ENCODE peak calls at places on chromosomes 11 and 22, in eight cellular contexts. L is body of pancreas, G is IMR-90, C is A549, Y is stomach, I is HCT116, B is Peyer's patch, V is uterus. H is an unnamed sample.

GRCh38 chr11:60165946-60166345 is 16.9 kb downstream of the MS4A6A start:
- DNase-seq in L (no peak), G (no peak), C (no peak), Y (no peak), I (no peak), B (no peak), V (no peak), H (no peak)

GRCh38 chr11:75525433-75526191 is at the start of gene GDPD5:
- DNase-seq in L (peak), G (peak), C (peak), Y (peak), I (peak), B (peak), V (peak), H (peak)

GRCh38 chr11:46381836-46382643 is 571 bp downstream of the MDK start:
- DNase-seq in L (no peak), G (no peak), C (no peak), Y (no peak), I (no peak), B (peak), V (no peak), H (no peak)

GRCh38 chr22:46815896-46816721 is 53.7 kb downstream of the TBC1D22A start:
- DNase-seq in L (peak), G (peak), C (no peak), Y (no peak), I (no peak), B (peak), V (no peak), H (no peak)

GRCh38 chr11:77800445-77800844 is 20.1 kb downstream of the RSF1 start:
- DNase-seq in L (no peak), G (no peak), C (no peak), Y (no peak), I (no peak), B (no peak), V (no peak), H (no peak)

GRCh38 chr11:38460901-38461300 is 1862.9 kb upstream of the RAG2 start:
- DNase-seq in L (peak), G (peak), C (no peak), Y (peak), I (no peak), B (no peak), V (no peak), H (peak)

GRCh38 chr11:111063711-111064110 is 181.8 kb upstream of the POU2AF2 start:
- DNase-seq in L (no peak), G (peak), C (no peak), Y (no peak), I (no peak), B (no peak), V (no peak), H (no peak)

GRCh38 chr11:34348919-34349318 is 8.9 kb downstream of the ABTB2 start:
- DNase-seq in L (no peak), G (peak), C (no peak), Y (no peak), I (no peak), B (no peak), V (no peak), H (no peak)

GRCh38 chr11:66476841-66477251 is 3.4 kb upstream of the DPP3 start:
- DNase-seq in L (no peak), G (no peak), C (no peak), Y (no peak), I (no peak), B (no peak), V (no peak), H (no peak)

GRCh38 chr11:66479741-66480115 is 506 bp upstream of the DPP3 start:
- DNase-seq in L (no peak), G (no peak), C (peak), Y (no peak), I (no peak), B (peak), V (no peak), H (peak)

GRCh38 chr11:66477256-66478201 is 2.7 kb upstream of the DPP3 start:
- DNase-seq in L (no peak), G (no peak), C (no peak), Y (no peak), I (no peak), B (no peak), V (no peak), H (no peak)

GRCh38 chr11:66478823-66479740 is 1.2 kb upstream of the DPP3 start:
- DNase-seq in L (peak), G (peak), C (peak), Y (peak), I (peak), B (no peak), V (peak), H (peak)

DNA sequence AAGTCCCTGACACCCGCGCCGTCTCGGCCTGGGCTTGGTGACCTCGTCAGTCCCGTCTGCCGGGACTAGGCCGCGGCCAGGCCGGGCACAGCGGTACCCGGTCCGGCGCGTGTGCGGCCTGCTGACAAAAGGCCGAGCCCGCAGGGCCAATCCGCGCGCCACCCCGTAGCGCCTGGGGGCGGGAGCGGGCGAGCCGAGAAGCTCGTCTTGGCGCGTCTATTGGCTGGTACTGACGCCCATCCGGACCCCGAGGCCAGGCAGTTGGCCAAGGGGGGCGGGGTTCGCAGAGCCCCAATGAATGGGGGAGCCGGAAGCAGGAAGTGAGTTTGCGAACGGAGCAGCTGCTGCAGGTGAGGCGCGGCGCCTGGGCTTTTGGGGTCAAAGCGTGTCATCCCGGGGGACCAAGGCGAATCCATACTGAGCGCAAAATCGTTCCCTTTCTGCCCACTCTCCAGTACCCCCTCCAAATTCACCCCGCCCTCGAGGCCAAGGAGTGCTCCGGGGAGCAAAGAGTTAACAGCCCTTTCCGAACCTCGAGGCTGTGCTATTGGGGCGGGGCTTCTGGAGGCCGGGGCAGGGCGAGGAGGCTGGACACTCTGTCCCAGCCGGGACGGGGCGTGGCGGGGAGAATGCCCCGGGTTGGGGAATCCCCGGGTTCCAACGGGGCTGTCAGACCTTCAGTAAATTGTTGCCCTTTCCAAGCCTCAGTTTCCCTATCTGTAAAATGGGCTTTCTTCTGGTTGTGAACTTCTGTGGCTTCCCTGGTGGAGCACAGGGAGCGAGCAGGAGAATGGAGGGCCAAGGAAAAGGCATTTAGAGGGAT is at the start of gene DPP3:
- DNase-seq in L (peak), G (peak), C (peak), Y (peak), I (peak), B (peak), V (peak), H (peak)
- TF ChIP-seq POLR2A in L (peak), G (peak), C (peak), Y (no peak), I (peak), B (peak), V (peak), H (peak)

DNA sequence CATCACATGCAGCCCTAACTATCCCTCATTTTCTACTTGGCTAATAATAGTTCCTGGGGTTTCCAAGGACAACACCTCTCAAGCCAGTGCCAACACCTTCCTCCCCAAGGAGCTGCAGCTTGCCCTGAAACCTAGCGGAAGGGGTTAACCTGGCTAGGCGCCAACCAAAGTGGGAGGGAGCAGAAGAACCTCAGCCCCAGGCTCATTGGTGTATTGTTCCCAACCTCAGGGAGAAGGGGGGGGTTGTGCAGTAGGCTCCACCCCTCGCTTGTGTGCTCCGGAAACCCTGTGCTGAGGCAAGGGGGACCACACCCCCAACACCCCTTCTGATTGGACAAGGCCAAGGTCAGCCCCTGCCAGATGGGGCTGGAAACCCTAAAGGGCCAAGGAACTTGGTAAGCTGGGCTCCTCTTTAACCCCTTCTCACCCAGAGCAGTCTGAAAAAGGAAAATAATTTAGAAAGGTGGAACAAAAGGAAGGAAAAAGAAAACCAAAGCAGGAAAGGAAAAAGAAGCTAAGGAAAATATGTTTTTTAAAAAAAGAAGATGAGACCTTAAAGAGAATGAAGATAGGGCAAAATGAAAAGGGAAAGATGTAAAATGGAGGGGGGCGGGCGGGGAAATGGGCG is 2.5 kb downstream of the MTA2 start:
- DNase-seq in L (peak), G (peak), C (peak), Y (peak), I (peak), B (peak), V (peak), H (peak)
- TF ChIP-seq POLR2A in L (no peak), G (no peak), C (no peak), Y (no peak), I (no peak), B (no peak), V (peak), H (no peak)

DNA sequence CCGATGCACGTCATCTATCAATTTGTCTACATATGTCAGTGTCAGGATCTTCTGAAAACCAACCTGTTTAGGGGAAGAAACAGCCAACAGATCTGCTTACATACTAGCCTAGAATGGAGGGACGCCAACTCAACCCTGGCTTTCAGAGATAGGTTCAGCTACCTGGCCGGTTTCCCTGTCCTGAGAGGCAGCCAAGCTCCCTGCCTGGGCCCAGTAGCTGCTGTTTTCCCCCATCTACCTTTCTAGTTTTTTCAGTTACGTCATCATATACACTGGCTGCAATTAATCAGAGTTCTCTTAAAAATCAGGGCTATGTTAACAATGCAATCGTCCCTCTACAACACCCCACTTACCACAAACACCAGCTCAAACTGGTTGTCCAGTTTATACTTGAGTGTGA is 1.0 kb downstream of the SRPRA start:
- DNase-seq in L (peak), G (no peak), C (no peak), Y (peak), I (no peak), B (no peak), V (no peak), H (no peak)
- TF ChIP-seq POLR2A in L (peak), G (no peak), C (no peak), Y (no peak), I (no peak), B (no peak), V (no peak), H (no peak)

GRCh38 chr22:31639640-31640039 is 22.4 kb downstream of the PISD start:
- DNase-seq in L (no peak), G (no peak), C (no peak), Y (peak), I (no peak), B (no peak), V (no peak), H (no peak)

GRCh38 chr22:31637375-31637937 is 24.6 kb downstream of the PISD start:
- DNase-seq in L (no peak), G (no peak), C (no peak), Y (no peak), I (no peak), B (no peak), V (no peak), H (no peak)

GRCh38 chr22:31635638-31636306 is 26.2 kb downstream of the PISD start:
- DNase-seq in L (peak), G (no peak), C (no peak), Y (peak), I (no peak), B (no peak), V (no peak), H (no peak)

GRCh38 chr22:31637938-31638618 is 23.9 kb downstream of the PISD start:
- DNase-seq in L (no peak), G (no peak), C (no peak), Y (no peak), I (no peak), B (no peak), V (no peak), H (no peak)
- TF ChIP-seq POLR2A in L (peak), G (no peak), C (no peak), Y (no peak), I (no peak), B (no peak), V (no peak), H (no peak)

GRCh38 chr11:19794161-19794560 is 81.5 kb downstream of the NAV2 start:
- DNase-seq in L (no peak), G (no peak), C (no peak), Y (no peak), I (no peak), B (no peak), V (no peak), H (no peak)

GRCh38 chr11:19789840-19790710 is 77.4 kb downstream of the NAV2 start:
- DNase-seq in L (peak), G (peak), C (no peak), Y (no peak), I (no peak), B (no peak), V (no peak), H (no peak)

GRCh38 chr11:19793356-19793755 is 80.7 kb downstream of the NAV2 start:
- DNase-seq in L (peak), G (no peak), C (no peak), Y (peak), I (no peak), B (no peak), V (no peak), H (no peak)

GRCh38 chr11:19790831-19791552 is 78.4 kb downstream of the NAV2 start:
- DNase-seq in L (peak), G (no peak), C (no peak), Y (no peak), I (no peak), B (peak), V (no peak), H (no peak)

GRCh38 chr11:19792510-19792909 is 79.9 kb downstream of the NAV2 start:
- DNase-seq in L (no peak), G (no peak), C (no peak), Y (no peak), I (no peak), B (no peak), V (no peak), H (no peak)
- TF ChIP-seq POLR2A in L (no peak), G (no peak), C (no peak), Y (no peak), I (no peak), B (no peak), V (no peak), H (no peak)

GRCh38 chr22:40463017-40463631 is 92.7 kb downstream of the SGSM3 start:
- DNase-seq in L (no peak), G (no peak), C (no peak), Y (no peak), I (no peak), B (no peak), V (no peak), H (no peak)
- TF ChIP-seq POLR2A in L (no peak), G (no peak), C (no peak), Y (no peak), I (no peak), B (no peak), V (no peak), H (no peak)

GRCh38 chr22:35257321-35258143 is at the start of gene HMGXB4:
- DNase-seq in L (peak), G (peak), C (peak), Y (peak), I (peak), B (peak), V (peak), H (peak)
- TF ChIP-seq POLR2A in L (peak), G (peak), C (no peak), Y (no peak), I (peak), B (no peak), V (no peak), H (peak)

DNA sequence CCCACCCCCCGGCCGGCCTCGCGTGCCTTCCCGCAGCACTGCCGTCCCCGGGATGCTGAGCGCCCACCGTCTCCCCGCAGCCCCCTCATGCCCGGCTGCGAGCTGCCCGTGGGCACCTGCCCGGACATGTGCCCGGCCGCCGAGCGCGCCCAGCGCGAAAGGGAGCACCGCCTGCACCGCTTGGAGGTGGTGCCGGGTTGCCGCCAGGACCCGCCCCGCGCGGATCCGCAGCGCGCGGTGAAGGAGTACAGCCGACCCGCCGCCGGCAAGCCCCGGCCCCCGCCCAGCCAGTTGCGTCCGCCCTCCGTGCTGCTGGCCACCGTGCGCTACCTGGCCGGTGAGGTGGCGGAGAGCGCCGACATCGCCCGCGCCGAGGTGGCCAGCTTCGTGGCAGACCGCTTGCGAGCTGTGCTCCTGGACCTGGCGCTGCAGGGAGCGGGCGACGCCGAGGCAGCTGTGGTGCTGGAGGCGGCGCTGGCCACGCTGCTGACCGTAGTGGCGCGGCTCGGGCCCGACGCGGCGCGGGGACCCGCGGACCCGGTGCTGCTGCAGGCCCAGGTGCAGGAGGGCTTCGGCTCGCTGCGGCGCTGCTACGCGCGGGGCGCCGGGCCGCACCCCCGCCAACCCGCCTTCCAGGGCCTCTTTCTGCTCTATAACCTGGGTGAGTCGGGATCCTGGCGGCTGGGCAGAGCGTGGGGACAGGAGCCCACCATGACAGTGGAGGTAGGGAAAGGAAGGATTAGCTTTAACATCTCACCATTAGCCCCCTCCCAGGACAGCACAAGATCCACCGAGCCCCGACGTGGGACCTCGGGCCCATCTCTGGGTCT is at the start of gene SAC3D1:
- DNase-seq in L (peak), G (peak), C (peak), Y (peak), I (peak), B (peak), V (no peak), H (peak)
- TF ChIP-seq POLR2A in L (no peak), G (no peak), C (peak), Y (no peak), I (peak), B (no peak), V (no peak), H (peak)